ENCODE peak calls at places on chromosome 14, in ten cellular contexts. I is body of pancreas; X is lung; Z is CD8-positive, alpha-beta memory T cell; G is esophagus squamous epithelium; S is adipocyte; A is left ventricle myocardium inferior; H is cardiac muscle cell; Q is CD4-positive, alpha-beta memory T cell; B is CD4-positive, CD25-positive, alpha-beta regulatory T cell. Y is an unnamed sample.

GRCh38 chr14:23530360-23531055 is 21.1 kb downstream of the ZFHX2 start:
- DNase-seq in I (no peak), X (no peak), Z (no peak), G (no peak), S (no peak), A (no peak), H (no peak), Q (no peak), B (no peak), Y (no peak)

GRCh38 chr14:57982802-57983201 is 116.9 kb upstream of the SLC35F4 start:
- DNase-seq in I (peak; percentile 67), X (no peak), Z (no peak), G (no peak), S (no peak), A (no peak), H (peak; percentile 24), Q (no peak), B (no peak), Y (no peak)

GRCh38 chr14:76699209-76699608 is 62.1 kb upstream of the VASH1 start:
- DNase-seq in I (no peak), X (no peak), Z (no peak), G (no peak), S (no peak), A (no peak), H (no peak), Q (no peak), B (no peak), Y (no peak)

GRCh38 chr14:54589843-54590242 is 22.9 kb downstream of the SAMD4A start:
- DNase-seq in I (no peak), X (no peak), Z (no peak), G (no peak), S (peak; percentile 30), A (no peak), H (no peak), Q (no peak), B (no peak), Y (no peak)

GRCh38 chr14:77033622-77034521 is 5.4 kb upstream of the IRF2BPL start:
- DNase-seq in I (peak; percentile 90), X (peak; percentile 83), Z (peak; percentile 76), G (no peak), S (peak; percentile 94), A (peak; percentile 89), H (peak; percentile 75), Q (peak; percentile 90), B (peak; percentile 74), Y (peak; percentile 72)

GRCh38 chr14:24236689-24237462 is 4.1 kb downstream of the GMPR2 start:
- DNase-seq in I (no peak), X (no peak), Z (no peak), G (no peak), S (no peak), A (no peak), H (no peak), Q (no peak), B (no peak), Y (no peak)

GRCh38 chr14:91410781-91411536 is 6.7 kb downstream of the CCDC88C start:
- DNase-seq in I (no peak), X (no peak), Z (no peak), G (no peak), S (no peak), A (no peak), H (no peak), Q (peak; percentile 48), B (peak; percentile 66), Y (no peak)

GRCh38 chr14:54798465-54799124 is 104.0 kb downstream of the GCH1 start:
- DNase-seq in I (no peak), X (no peak), Z (no peak), G (no peak), S (no peak), A (no peak), H (no peak), Q (no peak), B (no peak), Y (no peak)

GRCh38 chr14:24456980-24457379 is 14.4 kb upstream of the SDR39U1 start:
- DNase-seq in I (no peak), X (no peak), Z (no peak), G (no peak), S (no peak), A (no peak), H (no peak), Q (no peak), B (no peak), Y (no peak)

DNA sequence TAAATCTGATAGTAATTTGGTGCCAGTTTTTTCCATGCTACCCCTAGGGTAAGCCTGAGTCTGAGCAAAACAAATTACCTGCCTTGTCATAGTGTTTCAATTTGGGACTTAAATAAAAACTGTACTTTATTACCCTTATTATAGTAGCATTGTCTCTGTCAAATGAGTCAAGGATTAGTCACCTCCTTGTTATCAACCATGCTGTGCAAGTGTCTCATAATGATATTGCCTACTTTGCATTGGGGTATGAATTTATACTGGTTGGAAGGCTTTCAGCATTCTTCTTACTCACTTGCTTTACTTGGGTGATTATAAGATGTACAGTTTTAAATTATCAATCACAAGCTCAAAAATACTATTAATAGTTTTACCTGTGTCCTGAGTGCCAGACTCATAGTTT is 380.1 kb downstream of the LRFN5 start:
- DNase-seq in I (no peak), X (no peak), Z (no peak), G (no peak), S (no peak), A (no peak), H (no peak), Q (no peak), B (no peak), Y (no peak)
- H3K9me3 ChIP-seq in I (no peaks in the 10 kb centered on the region), X (no peaks in the 10 kb centered on the region), Z (no peaks in the 10 kb centered on the region), G (no peaks in the 10 kb centered on the region), S (no peaks in the 10 kb centered on the region), A (no peaks in the 10 kb centered on the region), H (no peaks in the 10 kb centered on the region), Q (no peaks in the 10 kb centered on the region), B (no peaks in the 10 kb centered on the region), Y (no peaks in the 10 kb centered on the region)

GRCh38 chr14:104215706-104216334 is 77.4 kb downstream of the KIF26A start:
- DNase-seq in I (no peak), X (no peak), Z (no peak), G (no peak), S (no peak), A (no peak), H (no peak), Q (no peak), B (no peak), Y (no peak)
- H3K9me3 ChIP-seq in I (no peaks in the 10 kb centered on the region), X (no peaks in the 10 kb centered on the region), Z (no peaks in the 10 kb centered on the region), G (no peaks in the 10 kb centered on the region), S (no peaks in the 10 kb centered on the region), A (no peaks in the 10 kb centered on the region), H (no peaks in the 10 kb centered on the region), Q (no peaks in the 10 kb centered on the region), B (no peaks in the 10 kb centered on the region), Y (no peaks in the 10 kb centered on the region)

DNA sequence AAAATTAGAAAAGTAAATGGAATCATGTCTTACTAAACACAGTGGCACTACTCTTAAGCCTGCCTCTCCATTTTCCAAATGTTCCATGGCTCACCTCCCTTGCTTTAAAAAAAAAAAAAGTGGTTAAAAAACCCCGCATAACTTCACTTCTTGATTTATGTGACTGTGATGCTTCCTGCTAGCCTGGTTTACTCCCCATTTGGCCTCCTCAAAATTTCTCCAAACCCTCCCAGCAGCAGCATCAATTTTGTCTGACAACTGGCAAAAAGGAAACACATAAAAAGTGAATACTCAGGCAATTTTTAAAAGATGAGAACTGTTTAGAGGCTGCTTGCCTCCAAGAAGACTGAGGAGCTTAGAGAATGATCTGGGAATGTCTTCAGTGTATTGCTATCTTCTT is 17.8 kb upstream of the EGLN3 start:
- DNase-seq in I (no peak), X (no peak), Z (no peak), G (no peak), S (no peak), A (no peak), H (no peak), Q (no peak), B (no peak), Y (no peak)
- H3K9me3 ChIP-seq in I (no peaks in the 10 kb centered on the region), X (no peaks in the 10 kb centered on the region), Z (no peaks in the 10 kb centered on the region), G (no peaks in the 10 kb centered on the region), S (peaks cover 16% of the 10 kb centered on the region), A (peaks cover 9% of the 10 kb centered on the region), H (no peaks in the 10 kb centered on the region), Q (no peaks in the 10 kb centered on the region), B (no peaks in the 10 kb centered on the region), Y (no peaks in the 10 kb centered on the region)

GRCh38 chr14:87283547-87283946 is 709.4 kb downstream of the GALC start:
- DNase-seq in I (no peak), X (no peak), Z (no peak), G (no peak), S (no peak), A (no peak), H (no peak), Q (no peak), B (no peak), Y (no peak)
- H3K9me3 ChIP-seq in I (no peaks in the 10 kb centered on the region), X (no peaks in the 10 kb centered on the region), Z (no peaks in the 10 kb centered on the region), G (no peaks in the 10 kb centered on the region), S (no peaks in the 10 kb centered on the region), A (no peaks in the 10 kb centered on the region), H (no peaks in the 10 kb centered on the region), Q (no peaks in the 10 kb centered on the region), B (peaks cover 2% of the 10 kb centered on the region), Y (no peaks in the 10 kb centered on the region)